ENCODE peak calls at places on chromosomes 7 and 10, in four cellular contexts. One of them, this sample, is unnamed.

GRCh38 chr7:346116-346898 is 56.3 kb downstream of the FOXL3 start:
- DNase-seq in K562: no peak
- DNase-seq in GM12878: no peak
- DNase-seq in HepG2: no peak
- DNase-seq in this sample: no peak

GRCh38 chr7:138500892-138501291 is 40.8 kb downstream of the TRIM24 start:
- DNase-seq in HepG2: no peak
- DNase-seq in GM12878: no peak
- DNase-seq in K562: no peak
- DNase-seq in this sample: no peak

GRCh38 chr7:2099036-2099957 is 133.4 kb downstream of the MAD1L1 start:
- DNase-seq in GM12878: no peak
- DNase-seq in K562: peak; percentile 64
- DNase-seq in HepG2: no peak
- DNase-seq in this sample: no peak

GRCh38 chr7:74325230-74325565 is 36.0 kb downstream of the CLIP2 start:
- DNase-seq in HepG2: no peak
- DNase-seq in GM12878: no peak
- DNase-seq in K562: no peak
- DNase-seq in this sample: no peak

GRCh38 chr10:30751678-30752331 is 122.3 kb upstream of the LYZL2 start:
- DNase-seq in GM12878: peak; percentile 32
- DNase-seq in K562: peak; percentile 6
- DNase-seq in HepG2: no peak
- DNase-seq in this sample: peak; percentile 84

GRCh38 chr10:114401195-114401741 is 3.0 kb downstream of the AFAP1L2 start:
- DNase-seq in GM12878: no peak
- DNase-seq in K562: no peak
- DNase-seq in HepG2: no peak
- DNase-seq in this sample: no peak

GRCh38 chr7:117217121-117217520 is 105.7 kb downstream of the WNT2 start:
- DNase-seq in K562: no peak
- DNase-seq in GM12878: no peak
- DNase-seq in HepG2: no peak
- DNase-seq in this sample: no peak

GRCh38 chr7:116990056-116990455 is 36.8 kb downstream of the ST7 start:
- DNase-seq in K562: no peak
- DNase-seq in HepG2: no peak
- DNase-seq in GM12878: no peak
- DNase-seq in this sample: no peak

GRCh38 chr10:54620352-54620751 is 180.7 kb downstream of the PCDH15 start:
- DNase-seq in K562: no peak
- DNase-seq in GM12878: no peak
- DNase-seq in HepG2: no peak
- DNase-seq in this sample: no peak

GRCh38 chr10:54622017-54622416 is 179.0 kb downstream of the PCDH15 start:
- DNase-seq in GM12878: no peak
- DNase-seq in K562: no peak
- DNase-seq in HepG2: no peak
- DNase-seq in this sample: no peak
- TF ChIP-seq REST in GM12878: no peak
- TF ChIP-seq REST in K562: no peak
- TF ChIP-seq REST in HepG2: no peak
- TF ChIP-seq REST in this sample: no peak

GRCh38 chr7:134669845-134670373 is 23.3 kb downstream of the BPGM start:
- DNase-seq in GM12878: peak; percentile 23
- DNase-seq in K562: peak; percentile 50
- DNase-seq in HepG2: no peak
- DNase-seq in this sample: no peak
- TF ChIP-seq JUNB in GM12878: no peak
- TF ChIP-seq JUNB in K562: no peak
- TF ChIP-seq JUNB in HepG2: no peak
- TF ChIP-seq JUNB in this sample: no peak

GRCh38 chr7:139595806-139596205 is 72.3 kb downstream of the CLEC2L start:
- DNase-seq in GM12878: no peak
- DNase-seq in K562: no peak
- DNase-seq in HepG2: no peak
- DNase-seq in this sample: no peak

GRCh38 chr7:139591550-139592195 is 68.2 kb downstream of the CLEC2L start:
- DNase-seq in K562: no peak
- DNase-seq in GM12878: no peak
- DNase-seq in HepG2: no peak
- DNase-seq in this sample: no peak

GRCh38 chr7:139594911-139595476 is 71.5 kb downstream of the CLEC2L start:
- DNase-seq in GM12878: no peak
- DNase-seq in HepG2: no peak
- DNase-seq in K562: no peak
- DNase-seq in this sample: no peak

GRCh38 chr7:139589474-139589873 is 66.0 kb downstream of the CLEC2L start:
- DNase-seq in K562: no peak
- DNase-seq in HepG2: no peak
- DNase-seq in GM12878: no peak
- DNase-seq in this sample: no peak

GRCh38 chr7:139592801-139593461 is 69.4 kb downstream of the CLEC2L start:
- DNase-seq in GM12878: no peak
- DNase-seq in HepG2: no peak
- DNase-seq in K562: no peak
- DNase-seq in this sample: no peak
- H3K36me3 ChIP-seq in GM12878: peaks cover 19% of the 10 kb centered on the region
- H3K36me3 ChIP-seq in HepG2: peaks cover 36% of the 10 kb centered on the region
- H3K36me3 ChIP-seq in K562: peaks cover 22% of the 10 kb centered on the region
- H3K36me3 ChIP-seq in this sample: no peaks in the 10 kb centered on the region

DNA sequence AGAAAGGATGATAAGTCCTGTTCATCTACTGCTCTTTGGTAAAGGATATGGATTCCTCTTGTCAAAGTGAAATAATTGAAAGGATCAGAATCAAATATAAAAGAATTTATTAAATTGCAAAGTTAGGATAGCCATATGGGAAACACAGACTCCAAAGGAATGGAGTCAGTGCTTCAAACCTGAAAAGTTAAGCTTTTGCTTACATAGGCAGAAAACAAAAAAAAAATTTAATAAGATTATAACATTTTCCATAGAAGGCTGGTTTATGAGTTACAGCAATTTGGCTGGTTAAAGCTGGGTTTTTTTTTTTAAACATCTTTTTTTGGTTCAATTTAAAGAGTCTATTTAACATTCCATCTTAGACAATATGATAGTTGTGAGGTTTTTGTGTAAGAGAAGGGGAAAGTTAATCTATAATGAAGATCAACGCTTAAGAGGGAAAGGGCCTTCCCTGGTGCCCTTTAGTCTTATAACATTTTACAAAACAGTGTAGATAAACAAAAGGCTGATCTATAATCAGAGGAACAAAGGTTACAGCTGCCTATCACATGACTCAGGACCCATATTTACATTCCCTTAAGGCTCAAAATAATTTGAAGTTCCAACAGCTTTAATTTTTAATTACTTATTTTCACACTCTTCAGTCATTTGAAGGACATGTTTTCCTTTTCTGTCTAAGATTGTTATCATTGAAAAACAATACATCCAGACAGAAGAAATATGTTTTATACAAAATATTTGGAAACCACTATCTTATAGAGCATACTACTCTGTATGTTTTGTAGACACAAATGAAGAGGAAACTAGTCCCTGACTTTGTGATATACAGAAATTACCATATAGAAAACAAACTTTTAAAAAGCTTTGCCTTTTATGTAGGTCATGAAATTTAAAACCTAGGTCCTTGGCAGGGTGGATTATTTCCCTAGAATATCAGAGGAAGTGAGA is 234.4 kb upstream of the MBL2 start:
- DNase-seq in K562: no peak
- DNase-seq in HepG2: peak; percentile 90
- DNase-seq in GM12878: no peak
- DNase-seq in this sample: no peak
- TF ChIP-seq REST in K562: no peak
- TF ChIP-seq REST in HepG2: no peak
- TF ChIP-seq REST in GM12878: no peak
- TF ChIP-seq REST in this sample: no peak

DNA sequence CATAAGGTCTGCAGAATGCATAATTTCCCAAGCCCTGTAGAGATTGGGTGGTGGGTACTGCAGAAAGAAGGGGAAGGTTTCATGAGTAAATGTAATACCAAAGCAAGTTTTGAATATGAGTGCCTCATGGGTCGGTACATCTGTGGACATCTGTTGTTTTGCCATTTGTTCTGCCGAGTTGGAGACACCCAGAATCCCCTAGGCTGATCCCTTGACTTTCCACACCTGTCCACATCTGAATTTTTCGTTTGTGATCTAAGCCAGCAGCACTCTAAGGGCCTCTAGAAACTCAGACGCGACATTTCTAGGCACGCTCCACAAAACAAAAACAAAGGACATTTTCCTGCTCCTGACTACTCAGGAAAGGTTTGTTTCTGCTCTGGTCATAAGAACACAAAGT is 11.7 kb upstream of the SLF2 start:
- DNase-seq in HepG2: no peak
- DNase-seq in GM12878: no peak
- DNase-seq in K562: no peak
- DNase-seq in this sample: no peak
- TF ChIP-seq JUNB in HepG2: no peak
- TF ChIP-seq JUNB in GM12878: no peak
- TF ChIP-seq JUNB in K562: no peak
- TF ChIP-seq JUNB in this sample: no peak

GRCh38 chr10:75853085-75853484 is 421.7 kb downstream of the LRMDA start:
- DNase-seq in HepG2: no peak
- DNase-seq in GM12878: no peak
- DNase-seq in K562: peak; percentile 2
- DNase-seq in this sample: peak; percentile 27
- H3K36me3 ChIP-seq in HepG2: no peaks in the 10 kb centered on the region
- H3K36me3 ChIP-seq in GM12878: no peaks in the 10 kb centered on the region
- H3K36me3 ChIP-seq in K562: no peaks in the 10 kb centered on the region
- H3K36me3 ChIP-seq in this sample: no peaks in the 10 kb centered on the region

DNA sequence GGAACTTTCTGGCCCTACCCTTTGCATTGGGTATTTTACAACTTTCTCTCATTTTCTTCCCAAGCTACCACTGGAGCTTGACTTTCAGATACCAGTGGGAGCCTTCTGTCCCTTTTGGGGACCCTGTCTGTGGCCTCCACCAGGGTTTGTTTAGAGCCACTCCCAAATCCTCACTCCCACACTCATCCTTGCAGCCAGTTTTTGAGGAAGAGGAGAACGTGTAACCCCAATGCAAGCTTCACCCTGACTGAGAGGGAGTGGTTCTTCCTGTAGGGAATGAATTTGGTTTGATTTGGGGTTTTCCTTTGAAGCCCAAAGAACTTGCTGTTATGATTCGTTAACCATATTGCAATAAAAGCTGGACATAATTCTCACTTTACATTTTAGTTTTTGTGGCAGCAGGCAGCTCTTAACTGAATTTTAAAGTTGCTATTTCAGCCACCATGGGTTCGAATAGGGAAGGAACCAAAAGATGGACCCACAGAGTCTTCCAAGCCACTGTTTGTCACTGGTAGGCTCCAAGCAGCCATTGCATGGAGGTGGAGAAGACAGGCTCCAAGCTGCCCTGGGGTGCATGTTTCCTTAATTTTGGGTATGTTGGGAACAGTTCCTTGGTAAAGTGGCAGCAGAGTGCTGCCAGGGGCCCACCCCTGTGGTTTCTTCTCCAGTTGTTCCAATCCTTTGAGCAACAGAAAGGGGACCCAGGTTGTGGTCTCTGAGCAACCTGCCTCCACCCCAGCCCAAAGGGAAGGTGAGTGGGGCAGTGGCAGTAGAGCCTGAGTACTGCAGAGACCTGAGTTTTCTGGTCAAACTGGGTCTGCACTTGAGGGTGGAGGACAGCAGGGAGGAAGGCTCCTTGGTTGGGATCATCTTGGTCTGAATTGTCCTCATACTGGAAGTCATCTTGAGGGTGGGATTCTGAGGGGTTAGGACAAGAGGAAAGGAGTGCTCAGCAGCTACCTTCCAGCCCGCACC is 5.1 kb downstream of the EVX1 start:
- DNase-seq in GM12878: no peak
- DNase-seq in HepG2: no peak
- DNase-seq in K562: no peak
- DNase-seq in this sample: no peak
- TF ChIP-seq REST in GM12878: no peak
- TF ChIP-seq REST in HepG2: no peak
- TF ChIP-seq REST in K562: no peak
- TF ChIP-seq REST in this sample: no peak